ENCODE peak calls at places on chromosomes 1 and 21, in seven cellular contexts. W is foreskin fibroblast; H is GM12865; S is Panc1; M is HL-60; U is stimulated activated CD4-positive, alpha-beta T cell treated with anti-CD3 and anti-CD28 coated beads, Interleukin-12 subunit alpha, Interleukin-12 subunit beta, amount 100 ng/mL, for 24 hours; L is AG10803. Y is an unnamed sample.

GRCh38 chr1:54904476-54905048 is 17.6 kb upstream of the DHCR24 start:
- DNase-seq in W (peak), H (no peak), S (no peak), M (no peak), U (no peak), L (peak), Y (no peak)

GRCh38 chr1:22024485-22025367 is 23.3 kb downstream of the CELA3A start:
- DNase-seq in W (peak), H (peak), S (no peak), M (peak), U (peak), L (peak), Y (peak)

GRCh38 chr1:53732912-53733317 is 6.0 kb downstream of the GLIS1 start:
- DNase-seq in W (peak), H (no peak), S (no peak), M (no peak), U (no peak), L (peak), Y (no peak)

GRCh38 chr1:11654571-11655262 is at the start of gene FBXO44:
- DNase-seq in W (peak), H (peak), S (no peak), M (no peak), U (peak), L (no peak), Y (peak)

GRCh38 chr1:92502247-92502646 is 15.5 kb upstream of the GFI1 start:
- DNase-seq in W (peak), H (peak), S (no peak), M (no peak), U (no peak), L (peak), Y (no peak)

GRCh38 chr1:2801046-2801445 is 447 bp downstream of the TTC34 start:
- DNase-seq in W (no peak), H (no peak), S (no peak), M (no peak), U (no peak), L (no peak), Y (no peak)

GRCh38 chr1:16146888-16147614 is 8.8 kb downstream of the EPHA2 start:
- DNase-seq in W (no peak), H (no peak), S (no peak), M (no peak), U (no peak), L (peak), Y (no peak)

GRCh38 chr21:43609501-43610340 is 49.6 kb downstream of the HSF2BP start:
- DNase-seq in W (peak), H (no peak), S (no peak), M (no peak), U (no peak), L (no peak), Y (no peak)

GRCh38 chr1:189499736-189500135 is 977.9 kb downstream of the BRINP3 start:
- DNase-seq in W (peak), H (no peak), S (no peak), M (no peak), U (no peak), L (no peak), Y (no peak)

GRCh38 chr1:50110656-50111055 is 1.9 kb downstream of the ELAVL4 start:
- DNase-seq in W (no peak), H (no peak), S (no peak), M (no peak), U (no peak), L (no peak), Y (no peak)

GRCh38 chr1:33363470-33363861 is 42.6 kb upstream of the A3GALT2 start:
- DNase-seq in W (no peak), H (no peak), S (no peak), M (no peak), U (no peak), L (no peak), Y (no peak)

GRCh38 chr21:32747396-32747795 is 19.6 kb upstream of the SYNJ1 start:
- DNase-seq in W (no peak), H (no peak), S (no peak), M (no peak), U (no peak), L (no peak), Y (no peak)

GRCh38 chr1:109994654-109995053 is 10.1 kb downstream of the AHCYL1 start:
- DNase-seq in W (no peak), H (no peak), S (no peak), M (no peak), U (no peak), L (no peak), Y (no peak)

GRCh38 chr1:227369102-227369760 is 50.9 kb upstream of the CDC42BPA start:
- DNase-seq in W (no peak), H (no peak), S (no peak), M (no peak), U (no peak), L (no peak), Y (no peak)

GRCh38 chr1:239997515-239998311 is 94.0 kb upstream of the FMN2 start:
- DNase-seq in W (peak), H (no peak), S (no peak), M (no peak), U (peak), L (no peak), Y (no peak)

GRCh38 chr1:10122926-10123325 is 87.4 kb upstream of the KIF1B start:
- DNase-seq in W (no peak), H (no peak), S (no peak), M (no peak), U (no peak), L (peak), Y (no peak)

GRCh38 chr1:155004352-155005075 is 1.9 kb downstream of the ZBTB7B start:
- DNase-seq in W (no peak), H (no peak), S (no peak), M (peak), U (no peak), L (no peak), Y (no peak)

GRCh38 chr1:183879966-183880365 is 75.0 kb downstream of the RGL1 start:
- DNase-seq in W (no peak), H (no peak), S (no peak), M (no peak), U (no peak), L (no peak), Y (no peak)

Y was measured in activated CD8-positive, alpha-beta T cell treated with anti-CD3 and anti-CD28 coated beads, Interleukin-2, amount 10 ng/mL, durations not matched to agents 7 days and 5 days.